ENCODE peak calls at places on chromosomes 7 and 10, in seven cellular contexts. B is neural progenitor cell; S is astrocyte of the spinal cord; K is activated CD8-positive, alpha-beta T cell treated with anti-CD3 and anti-CD28 coated beads for 36 hours; P is hepatocyte; N is tibial nerve; D is astrocyte of the cerebellum. A is an unnamed sample.

GRCh38 chr7:131895541-131896173 is 339.2 kb upstream of the PODXL start:
- DNase-seq in P (peak; percentile 48), N (no peak), B (no peak), D (peak; percentile 90), K (no peak), S (peak; percentile 98), A (no peak)

GRCh38 chr7:131689662-131690234 is 133.3 kb upstream of the PODXL start:
- DNase-seq in D (no peak), S (no peak), P (no peak), B (no peak), K (no peak), N (no peak), A (no peak)

GRCh38 chr7:66150471-66150870 is 35.8 kb downstream of the CRCP start:
- DNase-seq in B (no peak), D (peak; percentile 67), K (no peak), S (peak; percentile 80), N (peak; percentile 74), P (no peak), A (no peak)

GRCh38 chr7:47191876-47192291 is 390.0 kb downstream of the TNS3 start:
- DNase-seq in N (no peak), B (no peak), K (no peak), S (no peak), P (peak; percentile 49), D (no peak), A (no peak)

GRCh38 chr10:50992972-50993766 is 81.1 kb upstream of the PRKG1 start:
- DNase-seq in D (no peak), N (no peak), K (no peak), B (peak; percentile 43), P (peak; percentile 25), S (no peak), A (no peak)

GRCh38 chr10:77087406-77087805 is 550.2 kb downstream of the KCNMA1 start:
- DNase-seq in P (no peak), K (no peak), D (no peak), B (no peak), S (peak; percentile 8), N (no peak), A (no peak)

GRCh38 chr10:60130130-60130579 is 223.8 kb upstream of the CCDC6 start:
- DNase-seq in K (no peak), P (peak; percentile 36), S (no peak), D (no peak), N (no peak), B (peak; percentile 85), A (no peak)

GRCh38 chr7:7687800-7688199 is 30.6 kb downstream of the RPA3 start:
- DNase-seq in N (no peak), B (no peak), P (no peak), S (no peak), D (no peak), K (no peak), A (no peak)

GRCh38 chr7:143126146-143126545 is 5.7 kb upstream of the PIP start:
- DNase-seq in N (no peak), B (no peak), P (no peak), S (no peak), D (no peak), K (no peak), A (no peak)

GRCh38 chr7:122520961-122521555 is 177.9 kb downstream of the RNF133 start:
- DNase-seq in D (no peak), P (no peak), B (peak; percentile 37), S (no peak), K (no peak), N (no peak), A (no peak)

GRCh38 chr10:29486466-29486865 is 148.3 kb downstream of the SVIL start:
- DNase-seq in D (no peak), P (no peak), S (no peak), B (no peak), K (peak; percentile 87), N (no peak), A (no peak)

GRCh38 chr7:158353606-158354570 is 233.7 kb downstream of the PTPRN2 start:
- DNase-seq in N (no peak), S (no peak), K (peak; percentile 40), P (no peak), B (peak; percentile 71), D (no peak), A (no peak)

GRCh38 chr7:127755529-127755928 is 103.5 kb downstream of the SND1 start:
- DNase-seq in P (no peak), D (no peak), B (no peak), K (no peak), N (no peak), S (no peak), A (no peak)

GRCh38 chr7:11193131-11193867 is 219.6 kb downstream of the PHF14 start:
- DNase-seq in B (peak; percentile 64), N (no peak), P (peak; percentile 20), K (no peak), S (peak; percentile 45), D (peak; percentile 36), A (no peak)

GRCh38 chr7:100122568-100122967 is 3.1 kb downstream of the CNPY4 start:
- DNase-seq in B (no peak), K (no peak), S (no peak), D (no peak), P (no peak), N (no peak), A (no peak)

GRCh38 chr7:156145184-156145583 is 332.9 kb upstream of the SHH start:
- DNase-seq in P (no peak), D (no peak), S (no peak), K (no peak), N (no peak), B (no peak), A (no peak)

GRCh38 chr10:1559731-1560130 is 177.6 kb downstream of the ADARB2 start:
- DNase-seq in S (no peak), K (no peak), B (no peak), N (no peak), P (no peak), D (no peak), A (no peak)

GRCh38 chr7:155190608-155191536 is 106.8 kb upstream of the INSIG1 start:
- DNase-seq in B (peak; percentile 74), D (no peak), S (no peak), K (peak; percentile 75), P (peak; percentile 72), N (peak; percentile 67), A (peak; percentile 70)

GRCh38 chr7:37311282-37311868 is 137.3 kb downstream of the ELMO1 start:
- DNase-seq in S (peak; percentile 1), P (peak; percentile 29), N (no peak), D (peak; percentile 3), K (peak; percentile 28), B (no peak), A (no peak)

DNA sequence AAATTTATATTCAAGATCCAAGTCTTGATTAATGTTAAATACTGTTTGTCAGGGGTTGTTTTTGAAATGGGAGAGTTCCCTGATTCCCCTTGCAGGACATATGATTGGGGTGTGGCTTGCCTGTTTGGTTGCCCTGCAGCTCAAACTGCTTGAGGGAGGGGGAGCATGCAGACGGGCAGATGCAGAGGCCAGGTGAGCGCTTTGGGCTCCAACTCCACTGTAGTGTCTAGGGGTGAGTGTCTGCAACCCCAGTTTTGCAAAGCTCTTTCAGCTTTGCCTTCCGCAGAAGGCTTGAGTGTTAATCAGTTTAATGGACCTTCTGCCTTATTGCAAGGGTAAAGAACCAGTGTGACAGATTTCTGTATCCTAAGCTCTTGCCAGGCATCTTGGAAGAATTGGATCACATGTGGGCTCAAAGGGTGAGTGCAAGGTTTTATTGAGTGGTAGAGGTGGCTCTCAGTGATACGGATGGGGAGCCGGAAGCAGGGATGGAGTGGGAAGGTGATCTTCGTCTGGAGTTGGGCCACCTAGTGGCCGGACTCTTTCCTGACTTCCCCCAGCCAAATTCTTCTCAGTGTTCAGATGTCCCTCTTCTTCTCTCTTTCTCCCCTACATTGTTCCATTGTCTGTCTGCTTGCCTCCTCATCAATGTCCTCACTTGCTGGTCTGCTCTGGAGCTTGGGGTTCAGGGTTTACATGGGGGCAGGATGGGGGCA is 479.7 kb downstream of the ATRNL1 start:
- DNase-seq in B (peak; percentile 42), D (no peak), K (no peak), P (peak; percentile 7), N (no peak), S (no peak), A (no peak)
- TF ChIP-seq CTCF in B (peak; percentile 62), D (peak; percentile 40), K (no peak), P (no peak), N (no peak), S (peak; percentile 26), A (no peak)

GRCh38 chr7:90312745-90313144 is 8.4 kb downstream of the FAM237B start:
- DNase-seq in S (no peak), K (no peak), N (no peak), P (no peak), D (peak; percentile 5), B (peak; percentile 21), A (no peak)
- TF ChIP-seq CTCF in S (peak; percentile 33), K (peak; percentile 28), N (peak; percentile 12), P (peak; percentile 16), D (peak; percentile 21), B (peak; percentile 48), A (no peak)

GRCh38 chr10:108439397-108439796 is 1274.9 kb upstream of the SORCS1 start:
- DNase-seq in K (no peak), B (no peak), P (no peak), D (no peak), N (no peak), S (no peak), A (no peak)

GRCh38 chr10:108434818-108435217 is 1270.3 kb upstream of the SORCS1 start:
- DNase-seq in N (no peak), D (no peak), P (no peak), S (no peak), K (no peak), B (peak; percentile 6), A (no peak)
- TF ChIP-seq CTCF in N (no peak), D (no peak), P (no peak), S (no peak), K (no peak), B (peak; percentile 32), A (no peak)

GRCh38 chr7:34430456-34430855 is 227.6 kb upstream of the NPSR1 start:
- DNase-seq in K (peak; percentile 4), D (peak; percentile 64), B (peak; percentile 20), S (peak; percentile 52), P (peak; percentile 38), N (peak; percentile 29), A (no peak)
- TF ChIP-seq CTCF in K (no peak), D (peak; percentile 67), B (peak; percentile 50), S (peak; percentile 51), P (peak; percentile 53), N (no peak), A (no peak)

A was measured in activated B cell treated with CpG ODN at 0.5 μM for 24 hours.